ENCODE peak calls at places on chromosomes 2 and 18, in seven cellular contexts. One of them, this sample, is unnamed.

GRCh38 chr2:168241208-168241607 is 6.2 kb downstream of the STK39 start:
- DNase-seq in left cardiac atrium: no peak
- DNase-seq in NCI-H510A treated with DMSO at 0.1 percent for 48 hours: no peak
- DNase-seq in amniotic stem cell: no peak
- DNase-seq in CD8-positive, alpha-beta memory T cell: no peak
- DNase-seq in heart left ventricle: no peak
- DNase-seq in NCI-H1092: no peak
- DNase-seq in this sample: peak

GRCh38 chr2:168348076-168348475 is 100.7 kb upstream of the STK39 start:
- DNase-seq in left cardiac atrium: no peak
- DNase-seq in NCI-H510A treated with DMSO at 0.1 percent for 48 hours: peak
- DNase-seq in amniotic stem cell: no peak
- DNase-seq in CD8-positive, alpha-beta memory T cell: no peak
- DNase-seq in heart left ventricle: no peak
- DNase-seq in NCI-H1092: no peak
- DNase-seq in this sample: no peak

GRCh38 chr2:100038019-100038418 is 104.4 kb downstream of the AFF3 start:
- DNase-seq in left cardiac atrium: no peak
- DNase-seq in NCI-H510A treated with DMSO at 0.1 percent for 48 hours: no peak
- DNase-seq in amniotic stem cell: no peak
- DNase-seq in CD8-positive, alpha-beta memory T cell: no peak
- DNase-seq in heart left ventricle: no peak
- DNase-seq in NCI-H1092: no peak
- DNase-seq in this sample: no peak

GRCh38 chr2:25252291-25253152 is 84.1 kb upstream of the POMC start:
- DNase-seq in left cardiac atrium: peak
- DNase-seq in NCI-H510A treated with DMSO at 0.1 percent for 48 hours: peak
- DNase-seq in amniotic stem cell: no peak
- DNase-seq in CD8-positive, alpha-beta memory T cell: peak
- DNase-seq in heart left ventricle: peak
- DNase-seq in NCI-H1092: peak
- DNase-seq in this sample: peak

GRCh38 chr2:60532421-60532820 is 21.0 kb downstream of the BCL11A start:
- DNase-seq in left cardiac atrium: no peak
- DNase-seq in NCI-H510A treated with DMSO at 0.1 percent for 48 hours: no peak
- DNase-seq in amniotic stem cell: no peak
- DNase-seq in CD8-positive, alpha-beta memory T cell: no peak
- DNase-seq in heart left ventricle: no peak
- DNase-seq in NCI-H1092: no peak
- DNase-seq in this sample: no peak

GRCh38 chr2:219000569-219000960 is 7.3 kb upstream of the CRYBA2 start:
- DNase-seq in left cardiac atrium: no peak
- DNase-seq in NCI-H510A treated with DMSO at 0.1 percent for 48 hours: peak
- DNase-seq in amniotic stem cell: no peak
- DNase-seq in CD8-positive, alpha-beta memory T cell: no peak
- DNase-seq in heart left ventricle: no peak
- DNase-seq in NCI-H1092: no peak
- DNase-seq in this sample: no peak

GRCh38 chr2:47601518-47602015 is 181.4 kb upstream of the MSH6 start:
- DNase-seq in left cardiac atrium: no peak
- DNase-seq in NCI-H510A treated with DMSO at 0.1 percent for 48 hours: no peak
- DNase-seq in amniotic stem cell: no peak
- DNase-seq in CD8-positive, alpha-beta memory T cell: no peak
- DNase-seq in heart left ventricle: no peak
- DNase-seq in NCI-H1092: no peak
- DNase-seq in this sample: no peak

GRCh38 chr2:20578895-20579825 is 71.7 kb downstream of the HS1BP3 start:
- DNase-seq in left cardiac atrium: peak
- DNase-seq in NCI-H510A treated with DMSO at 0.1 percent for 48 hours: no peak
- DNase-seq in amniotic stem cell: peak
- DNase-seq in CD8-positive, alpha-beta memory T cell: no peak
- DNase-seq in heart left ventricle: peak
- DNase-seq in NCI-H1092: no peak
- DNase-seq in this sample: no peak

GRCh38 chr2:52416340-52416739 is 1351.3 kb upstream of the CHAC2 start:
- DNase-seq in left cardiac atrium: no peak
- DNase-seq in NCI-H510A treated with DMSO at 0.1 percent for 48 hours: peak
- DNase-seq in amniotic stem cell: no peak
- DNase-seq in CD8-positive, alpha-beta memory T cell: no peak
- DNase-seq in heart left ventricle: no peak
- DNase-seq in NCI-H1092: no peak
- DNase-seq in this sample: no peak

GRCh38 chr2:183998041-183998796 is 600.1 kb upstream of the ZNF804A start:
- DNase-seq in left cardiac atrium: no peak
- DNase-seq in NCI-H510A treated with DMSO at 0.1 percent for 48 hours: no peak
- DNase-seq in amniotic stem cell: no peak
- DNase-seq in CD8-positive, alpha-beta memory T cell: no peak
- DNase-seq in heart left ventricle: no peak
- DNase-seq in NCI-H1092: no peak
- DNase-seq in this sample: no peak

GRCh38 chr2:180412224-180412623 is 405.1 kb upstream of the CWC22 start:
- DNase-seq in left cardiac atrium: no peak
- DNase-seq in NCI-H510A treated with DMSO at 0.1 percent for 48 hours: no peak
- DNase-seq in amniotic stem cell: no peak
- DNase-seq in CD8-positive, alpha-beta memory T cell: no peak
- DNase-seq in heart left ventricle: no peak
- DNase-seq in NCI-H1092: no peak
- DNase-seq in this sample: no peak

GRCh38 chr2:221390846-221391245 is 181.3 kb downstream of the EPHA4 start:
- DNase-seq in left cardiac atrium: no peak
- DNase-seq in NCI-H510A treated with DMSO at 0.1 percent for 48 hours: no peak
- DNase-seq in amniotic stem cell: no peak
- DNase-seq in CD8-positive, alpha-beta memory T cell: no peak
- DNase-seq in heart left ventricle: no peak
- DNase-seq in NCI-H1092: no peak
- DNase-seq in this sample: no peak

GRCh38 chr2:149042881-149043280 is 4.4 kb downstream of the LYPD6B start:
- DNase-seq in left cardiac atrium: no peak
- DNase-seq in NCI-H510A treated with DMSO at 0.1 percent for 48 hours: no peak
- DNase-seq in amniotic stem cell: no peak
- DNase-seq in CD8-positive, alpha-beta memory T cell: no peak
- DNase-seq in heart left ventricle: no peak
- DNase-seq in NCI-H1092: no peak
- DNase-seq in this sample: no peak

GRCh38 chr18:78980777-78981651 is 1.4 kb downstream of the SALL3 start:
- DNase-seq in left cardiac atrium: no peak
- DNase-seq in NCI-H510A treated with DMSO at 0.1 percent for 48 hours: peak
- DNase-seq in amniotic stem cell: no peak
- DNase-seq in CD8-positive, alpha-beta memory T cell: no peak
- DNase-seq in heart left ventricle: no peak
- DNase-seq in NCI-H1092: no peak
- DNase-seq in this sample: no peak

GRCh38 chr2:168457177-168457905 is 1.3 kb downstream of the CERS6 start:
- DNase-seq in left cardiac atrium: no peak
- DNase-seq in NCI-H510A treated with DMSO at 0.1 percent for 48 hours: no peak
- DNase-seq in amniotic stem cell: no peak
- DNase-seq in CD8-positive, alpha-beta memory T cell: no peak
- DNase-seq in heart left ventricle: no peak
- DNase-seq in NCI-H1092: no peak
- DNase-seq in this sample: no peak

GRCh38 chr18:24271381-24272331 is 126.0 kb downstream of the OSBPL1A start:
- DNase-seq in left cardiac atrium: peak
- DNase-seq in NCI-H510A treated with DMSO at 0.1 percent for 48 hours: peak
- DNase-seq in amniotic stem cell: peak
- DNase-seq in CD8-positive, alpha-beta memory T cell: no peak
- DNase-seq in heart left ventricle: peak
- DNase-seq in NCI-H1092: peak
- DNase-seq in this sample: no peak

GRCh38 chr18:23958036-23958435 is 56.5 kb upstream of the TTC39C start:
- DNase-seq in left cardiac atrium: peak
- DNase-seq in NCI-H510A treated with DMSO at 0.1 percent for 48 hours: no peak
- DNase-seq in amniotic stem cell: no peak
- DNase-seq in CD8-positive, alpha-beta memory T cell: no peak
- DNase-seq in heart left ventricle: peak
- DNase-seq in NCI-H1092: peak
- DNase-seq in this sample: no peak

GRCh38 chr2:134581877-134582546 is 136.8 kb downstream of the TMEM163 start:
- DNase-seq in left cardiac atrium: no peak
- DNase-seq in NCI-H510A treated with DMSO at 0.1 percent for 48 hours: no peak
- DNase-seq in amniotic stem cell: no peak
- DNase-seq in CD8-positive, alpha-beta memory T cell: no peak
- DNase-seq in heart left ventricle: no peak
- DNase-seq in NCI-H1092: no peak
- DNase-seq in this sample: no peak

GRCh38 chr18:61975526-61976326 is 82.9 kb upstream of the RNF152 start:
- DNase-seq in left cardiac atrium: no peak
- DNase-seq in NCI-H510A treated with DMSO at 0.1 percent for 48 hours: no peak
- DNase-seq in amniotic stem cell: no peak
- DNase-seq in CD8-positive, alpha-beta memory T cell: no peak
- DNase-seq in heart left ventricle: no peak
- DNase-seq in NCI-H1092: no peak
- DNase-seq in this sample: no peak

GRCh38 chr2:71613953-71614925 is 160.9 kb downstream of the DYSF start:
- DNase-seq in left cardiac atrium: peak
- DNase-seq in NCI-H510A treated with DMSO at 0.1 percent for 48 hours: no peak
- DNase-seq in amniotic stem cell: no peak
- DNase-seq in CD8-positive, alpha-beta memory T cell: no peak
- DNase-seq in heart left ventricle: peak
- DNase-seq in NCI-H1092: no peak
- DNase-seq in this sample: no peak

GRCh38 chr2:239594772-239595608 is 194.2 kb upstream of the HDAC4 start:
- DNase-seq in left cardiac atrium: no peak
- DNase-seq in NCI-H510A treated with DMSO at 0.1 percent for 48 hours: no peak
- DNase-seq in amniotic stem cell: no peak
- DNase-seq in CD8-positive, alpha-beta memory T cell: no peak
- DNase-seq in heart left ventricle: no peak
- DNase-seq in NCI-H1092: no peak
- DNase-seq in this sample: no peak

GRCh38 chr2:42942214-42942989 is 150.0 kb upstream of the HAAO start:
- DNase-seq in left cardiac atrium: no peak
- DNase-seq in NCI-H510A treated with DMSO at 0.1 percent for 48 hours: no peak
- DNase-seq in amniotic stem cell: no peak
- DNase-seq in CD8-positive, alpha-beta memory T cell: no peak
- DNase-seq in heart left ventricle: no peak
- DNase-seq in NCI-H1092: no peak
- DNase-seq in this sample: no peak

GRCh38 chr18:77520767-77521166 is 271.1 kb downstream of the GALR1 start:
- DNase-seq in left cardiac atrium: no peak
- DNase-seq in NCI-H510A treated with DMSO at 0.1 percent for 48 hours: no peak
- DNase-seq in amniotic stem cell: no peak
- DNase-seq in CD8-positive, alpha-beta memory T cell: no peak
- DNase-seq in heart left ventricle: no peak
- DNase-seq in NCI-H1092: no peak
- DNase-seq in this sample: no peak

GRCh38 chr18:58788470-58788869 is 76.2 kb upstream of the ZNF532 start:
- DNase-seq in left cardiac atrium: no peak
- DNase-seq in NCI-H510A treated with DMSO at 0.1 percent for 48 hours: no peak
- DNase-seq in amniotic stem cell: no peak
- DNase-seq in CD8-positive, alpha-beta memory T cell: no peak
- DNase-seq in heart left ventricle: no peak
- DNase-seq in NCI-H1092: no peak
- DNase-seq in this sample: no peak

This sample was measured in activated effector memory CD4-positive, alpha-beta T cell treated with Interleukin-2 at 50 U/mL for 16 hours.